ENCODE peak calls at places on chromosomes 12 and 14, in eight cellular contexts. X, W, H, Y, M, C, S and L are unnamed samples.

GRCh38 chr14:68663385-68664076 is 129.3 kb downstream of the ZFP36L1 start:
- DNase-seq in X (peak), W (no peak), H (peak), Y (peak), M (no peak), C (no peak), S (no peak), L (no peak)

GRCh38 chr12:50401383-50402155 is 884 bp downstream of the LARP4 start:
- DNase-seq in X (no peak), W (no peak), H (peak), Y (no peak), M (no peak), C (no peak), S (no peak), L (no peak)

GRCh38 chr12:122460641-122461040 is 38.2 kb upstream of the CLIP1 start:
- DNase-seq in X (no peak), W (no peak), H (no peak), Y (no peak), M (no peak), C (no peak), S (no peak), L (no peak)

GRCh38 chr14:72701610-72702009 is 192.3 kb downstream of the DPF3 start:
- DNase-seq in X (no peak), W (no peak), H (no peak), Y (no peak), M (no peak), C (no peak), S (no peak), L (no peak)

GRCh38 chr14:94342334-94342934 is 19.3 kb upstream of the SERPINA6 start:
- DNase-seq in X (peak), W (no peak), H (peak), Y (peak), M (no peak), C (peak), S (no peak), L (peak)

GRCh38 chr14:55430024-55430690 is 10.3 kb downstream of the TBPL2 start:
- DNase-seq in X (peak), W (peak), H (peak), Y (peak), M (no peak), C (peak), S (no peak), L (no peak)

GRCh38 chr14:68203871-68204270 is 384.3 kb downstream of the RAD51B start:
- DNase-seq in X (no peak), W (no peak), H (no peak), Y (no peak), M (no peak), C (no peak), S (no peak), L (no peak)

GRCh38 chr12:104095289-104095688 is 31.0 kb downstream of the HCFC2 start:
- DNase-seq in X (no peak), W (no peak), H (no peak), Y (no peak), M (no peak), C (no peak), S (no peak), L (no peak)

GRCh38 chr14:71433303-71433702 is 498.9 kb upstream of the RGS6 start:
- DNase-seq in X (no peak), W (no peak), H (no peak), Y (no peak), M (no peak), C (no peak), S (no peak), L (no peak)

GRCh38 chr12:54384591-54385041 is at the start of gene ZNF385A:
- DNase-seq in X (no peak), W (no peak), H (no peak), Y (no peak), M (no peak), C (no peak), S (peak), L (no peak)

GRCh38 chr12:64491718-64492117 is 39.8 kb downstream of the TBK1 start:
- DNase-seq in X (no peak), W (no peak), H (no peak), Y (no peak), M (no peak), C (no peak), S (no peak), L (no peak)

GRCh38 chr12:30514666-30515065 is 181.0 kb downstream of the IPO8 start:
- DNase-seq in X (no peak), W (no peak), H (no peak), Y (no peak), M (no peak), C (no peak), S (no peak), L (no peak)

GRCh38 chr12:32917094-32917611 is 20.6 kb upstream of the PKP2 start:
- DNase-seq in X (no peak), W (no peak), H (peak), Y (no peak), M (no peak), C (peak), S (no peak), L (no peak)

GRCh38 chr12:29023436-29024076 is 125.5 kb upstream of the FAR2 start:
- DNase-seq in X (no peak), W (no peak), H (no peak), Y (no peak), M (no peak), C (no peak), S (no peak), L (no peak)